ENCODE peak calls at places on chromosomes 3 and 15, in five cellular contexts. L is effector memory CD4-positive, alpha-beta T cell; J is psoas muscle; S is GM12865; N is heart right ventricle. V is an unnamed sample.

GRCh38 chr3:39753361-39753760 is 56.0 kb upstream of the MYRIP start:
- DNase-seq in L (no peak), J (no peak), S (no peak), N (no peak), V (no peak)

GRCh38 chr15:67120009-67120838 is 54.8 kb downstream of the SMAD3 start:
- DNase-seq in L (no peak), J (no peak), S (no peak), N (no peak), V (no peak)

GRCh38 chr15:79872358-79873017 is 24.3 kb downstream of the MTHFS start:
- DNase-seq in L (peak; percentile 49), J (no peak), S (peak; percentile 44), N (no peak), V (no peak)

GRCh38 chr3:17730318-17730967 is 12.0 kb downstream of the TBC1D5 start:
- DNase-seq in L (no peak), J (no peak), S (no peak), N (no peak), V (no peak)

GRCh38 chr15:64970696-64971095 is 19.0 kb downstream of the SPG21 start:
- DNase-seq in L (no peak), J (peak; percentile 43), S (no peak), N (no peak), V (peak; percentile 24)

GRCh38 chr3:123535580-123535979 is 49.3 kb downstream of the HACD2 start:
- DNase-seq in L (no peak), J (no peak), S (no peak), N (no peak), V (no peak)

GRCh38 chr15:93570571-93570970 is 481.6 kb upstream of the RGMA start:
- DNase-seq in L (no peak), J (no peak), S (no peak), N (no peak), V (no peak)

GRCh38 chr3:51099794-51100542 is 285.1 kb upstream of the MANF start:
- DNase-seq in L (no peak), J (no peak), S (peak; percentile 30), N (peak; percentile 21), V (no peak)

GRCh38 chr15:37098468-37099320 is 1.7 kb downstream of the MEIS2 start:
- DNase-seq in L (no peak), J (peak; percentile 62), S (peak; percentile 73), N (no peak), V (peak; percentile 65)

GRCh38 chr3:164451083-164451910 is 627.0 kb downstream of the SI start:
- DNase-seq in L (no peak), J (no peak), S (no peak), N (peak; percentile 5), V (no peak)

GRCh38 chr3:133213942-133214341 is 175.8 kb downstream of the TMEM108 start:
- DNase-seq in L (no peak), J (no peak), S (no peak), N (peak; percentile 16), V (no peak)

DNA sequence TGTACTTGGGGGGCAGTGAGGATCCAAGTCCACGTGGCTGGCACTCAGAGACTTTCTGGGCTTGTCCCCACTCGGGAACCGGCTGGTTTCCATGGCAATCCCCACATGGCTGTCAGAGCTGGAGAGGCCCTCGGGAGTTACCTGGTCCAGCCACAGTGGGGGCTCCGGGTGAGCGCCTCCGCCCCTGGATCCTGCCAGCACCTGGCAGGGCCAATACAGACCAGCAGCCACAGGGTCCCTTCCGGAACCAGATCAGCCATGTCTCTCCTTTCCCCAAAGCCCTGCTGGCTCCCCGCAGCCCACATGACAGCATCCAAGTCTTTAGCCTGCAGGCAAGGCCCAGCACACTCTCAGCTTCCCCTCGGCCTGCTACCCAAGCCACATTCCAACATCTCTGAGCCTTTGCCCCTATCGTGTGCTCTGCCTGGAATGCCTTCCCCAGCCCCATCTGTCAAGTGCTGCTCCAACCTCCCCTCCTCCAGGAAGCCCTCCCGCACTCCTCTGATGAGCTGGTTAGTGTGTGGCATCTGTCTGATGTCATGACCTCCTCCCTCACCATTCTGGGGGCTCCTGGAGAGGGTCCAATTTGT is 8.6 kb downstream of the PLXND1 start:
- DNase-seq in L (no peak), J (no peak), S (no peak), N (no peak), V (no peak)
- H3K4me3 ChIP-seq in L (no peak overlapping the region), J (peak overlapping the region; percentile 49), S (no peak overlapping the region), N (no peak overlapping the region), V (peak overlapping the region; percentile 4)

GRCh38 chr3:64444619-64445317 is 219.5 kb upstream of the PRICKLE2 start:
- DNase-seq in L (no peak), J (no peak), S (no peak), N (no peak), V (peak; percentile 65)
- H3K4me3 ChIP-seq in L (no peak overlapping the region), J (peak overlapping the region; percentile 43), S (peak overlapping the region; percentile 36), N (peak overlapping the region; percentile 51), V (peak overlapping the region; percentile 63)

GRCh38 chr3:195859061-195859845 is 47.5 kb upstream of the MUC4 start:
- DNase-seq in L (peak; percentile 54), J (peak; percentile 83), S (peak; percentile 72), N (peak; percentile 58), V (peak; percentile 90)
- H3K4me3 ChIP-seq in L (peak overlapping the region; percentile 14), J (no peak overlapping the region), S (no peak overlapping the region), N (peak overlapping the region; percentile 20), V (peak overlapping the region; percentile 6)

GRCh38 chr15:42384597-42384996 is 25.3 kb downstream of the CAPN3 start:
- DNase-seq in L (no peak), J (no peak), S (no peak), N (no peak), V (peak; percentile 1)
- H3K4me3 ChIP-seq in L (no peak overlapping the region), J (no peak overlapping the region), S (no peak overlapping the region), N (no peak overlapping the region), V (no peak overlapping the region)

GRCh38 chr15:63211549-63211948 is 22.1 kb downstream of the RAB8B start:
- DNase-seq in L (no peak), J (no peak), S (no peak), N (no peak), V (no peak)

GRCh38 chr15:63218114-63218808 is 28.9 kb downstream of the RAB8B start:
- DNase-seq in L (no peak), J (no peak), S (no peak), N (no peak), V (no peak)

GRCh38 chr15:63210151-63211051 is 21.0 kb downstream of the RAB8B start:
- DNase-seq in L (no peak), J (no peak), S (no peak), N (no peak), V (no peak)

GRCh38 chr15:63212050-63212973 is 22.9 kb downstream of the RAB8B start:
- DNase-seq in L (no peak), J (no peak), S (peak; percentile 80), N (no peak), V (no peak)
- H3K4me3 ChIP-seq in L (peak overlapping the region; percentile 7), J (no peak overlapping the region), S (peak overlapping the region; percentile 23), N (no peak overlapping the region), V (no peak overlapping the region)

GRCh38 chr15:25863067-25863967 is at the start of gene ATP10A:
- DNase-seq in L (peak; percentile 28), J (peak; percentile 58), S (no peak), N (peak; percentile 45), V (no peak)

GRCh38 chr15:25863968-25864580 is 947 bp upstream of the ATP10A start:
- DNase-seq in L (no peak), J (no peak), S (no peak), N (no peak), V (no peak)

GRCh38 chr15:25862469-25863066 is 559 bp downstream of the ATP10A start:
- DNase-seq in L (peak; percentile 38), J (no peak), S (no peak), N (no peak), V (no peak)

GRCh38 chr15:25860885-25861866 is 2.0 kb downstream of the ATP10A start:
- DNase-seq in L (no peak), J (no peak), S (no peak), N (no peak), V (no peak)

GRCh38 chr15:25862087-25862468 is 1.0 kb downstream of the ATP10A start:
- DNase-seq in L (no peak), J (no peak), S (no peak), N (no peak), V (no peak)
- H3K4me3 ChIP-seq in L (peak overlapping the region; percentile 81), J (peak overlapping the region; percentile 67), S (no peak overlapping the region), N (peak overlapping the region; percentile 65), V (peak overlapping the region; percentile 79)

GRCh38 chr3:10638466-10638865 is 133.1 kb upstream of the ATP2B2 start:
- DNase-seq in L (no peak), J (no peak), S (no peak), N (no peak), V (no peak)

GRCh38 chr3:10641760-10642159 is 136.4 kb upstream of the ATP2B2 start:
- DNase-seq in L (no peak), J (no peak), S (no peak), N (no peak), V (no peak)

GRCh38 chr3:10632741-10633140 is 127.4 kb upstream of the ATP2B2 start:
- DNase-seq in L (no peak), J (no peak), S (no peak), N (no peak), V (no peak)

GRCh38 chr3:10635446-10636076 is 130.2 kb upstream of the ATP2B2 start:
- DNase-seq in L (no peak), J (no peak), S (no peak), N (no peak), V (peak; percentile 48)

DNA sequence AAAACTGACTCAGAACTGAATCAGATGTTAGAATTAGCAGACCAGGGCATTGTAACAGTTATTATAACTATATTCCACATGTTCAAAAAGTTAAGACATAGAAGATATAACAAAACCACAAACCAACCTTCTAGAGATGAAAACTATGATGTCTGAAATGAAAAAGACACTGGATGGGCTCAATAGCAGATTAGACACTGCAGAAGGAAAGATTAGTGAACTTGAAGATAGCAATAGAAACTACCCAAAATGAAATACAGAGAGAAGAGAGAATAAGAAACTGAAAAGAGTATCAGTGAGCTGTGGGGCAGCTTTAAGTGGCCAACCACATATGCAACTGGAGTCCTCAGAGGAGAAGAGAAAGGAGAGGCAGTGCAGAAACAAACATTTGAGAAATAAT is 132.0 kb upstream of the ATP2B2 start:
- DNase-seq in L (no peak), J (no peak), S (no peak), N (no peak), V (no peak)
- H3K4me3 ChIP-seq in L (no peak overlapping the region), J (no peak overlapping the region), S (no peak overlapping the region), N (no peak overlapping the region), V (no peak overlapping the region)

DNA sequence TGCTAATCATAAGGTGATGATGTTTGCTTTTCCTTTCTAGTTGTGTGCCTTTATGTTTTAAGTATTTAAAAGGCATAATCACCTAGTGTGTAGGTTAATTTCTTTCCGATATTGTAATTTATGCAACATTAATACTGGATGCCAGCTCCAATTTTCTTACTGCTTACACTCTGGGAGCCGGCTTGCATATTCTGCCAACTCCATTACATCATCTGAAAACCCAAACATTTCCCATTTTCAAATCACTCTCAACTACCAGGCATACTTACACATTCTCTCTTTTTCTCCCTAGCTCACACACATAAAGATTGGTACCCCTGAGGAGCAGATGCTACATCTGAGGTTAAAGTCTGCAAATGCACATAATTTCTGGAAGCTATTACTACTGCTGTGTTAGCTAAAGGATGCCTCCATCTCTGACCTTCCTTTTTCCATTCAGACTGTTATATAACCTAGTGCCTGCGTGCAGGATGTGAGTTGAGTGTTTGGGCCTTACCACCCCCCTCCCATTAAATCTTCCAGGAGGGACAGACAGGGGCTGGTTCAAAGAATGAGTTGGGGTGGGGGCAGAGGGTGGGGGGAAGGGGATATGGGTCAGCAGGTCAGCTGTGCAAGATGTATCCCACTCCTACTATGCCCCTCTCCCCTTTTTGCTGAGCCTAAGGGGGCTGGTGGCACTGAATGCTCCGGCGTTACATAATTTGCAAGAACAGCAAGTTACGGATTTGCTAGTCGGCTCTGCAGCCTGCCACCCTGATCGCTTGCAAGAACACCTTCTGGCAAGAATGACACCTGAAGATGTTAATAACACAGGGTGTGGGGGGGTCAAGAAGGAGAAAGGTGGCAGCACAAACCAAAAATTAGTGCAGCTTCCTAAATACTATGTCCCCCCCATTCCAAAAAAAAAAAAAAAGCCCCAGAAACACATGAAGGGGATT is 2.5 kb downstream of the RORA start:
- DNase-seq in L (no peak), J (no peak), S (peak; percentile 2), N (no peak), V (no peak)
- H3K4me3 ChIP-seq in L (no peak overlapping the region), J (peak overlapping the region; percentile 75), S (no peak overlapping the region), N (peak overlapping the region; percentile 72), V (peak overlapping the region; percentile 63)